ENCODE peak calls at places on chromosome 4, in eight cellular contexts. B, M, W, X, L, Z, A and Q are unnamed samples.

GRCh38 chr4:23630110-23630509 is 259.7 kb downstream of the PPARGC1A start:
- DNase-seq in W (no peak), L (no peak), X (no peak), Z (no peak), A (no peak), B (no peak), M (no peak), Q (no peak)

GRCh38 chr4:169922632-169923276 is 103.4 kb downstream of the MFAP3L start:
- DNase-seq in X (no peak), A (peak), B (no peak), Z (no peak), M (peak), W (no peak), L (no peak), Q (no peak)

GRCh38 chr4:1472911-1473518 is 66.8 kb upstream of the NKX1-1 start:
- DNase-seq in B (no peak), L (no peak), M (no peak), X (no peak), W (no peak), Z (no peak), A (peak), Q (no peak)

GRCh38 chr4:69764311-69764710 is 3.9 kb upstream of the SULT1B1 start:
- DNase-seq in Z (no peak), X (no peak), B (no peak), W (no peak), A (no peak), L (no peak), M (no peak), Q (no peak)

GRCh38 chr4:12116009-12116542 is 687.4 kb upstream of the HS3ST1 start:
- DNase-seq in M (no peak), A (peak), L (no peak), X (no peak), Z (no peak), B (no peak), W (no peak), Q (no peak)

GRCh38 chr4:89438102-89438831 is 130.7 kb upstream of the GPRIN3 start:
- DNase-seq in B (peak), L (peak), Z (peak), W (peak), X (peak), A (no peak), M (peak), Q (peak)

GRCh38 chr4:48297447-48297846 is 27.8 kb upstream of the TEC start:
- DNase-seq in Z (no peak), W (no peak), M (peak), X (no peak), L (no peak), A (no peak), B (no peak), Q (no peak)

GRCh38 chr4:125735107-125735506 is 420.4 kb downstream of the FAT4 start:
- DNase-seq in W (no peak), B (no peak), X (no peak), Z (no peak), M (peak), A (no peak), L (no peak), Q (no peak)

GRCh38 chr4:170476351-170476750 is 386.6 kb upstream of the AADAT start:
- DNase-seq in X (no peak), B (no peak), W (no peak), Z (no peak), M (no peak), L (no peak), A (no peak), Q (no peak)

GRCh38 chr4:170089743-170090666 is at the start of gene AADAT:
- DNase-seq in Z (no peak), L (peak), W (peak), M (peak), A (peak), B (no peak), X (no peak), Q (peak)

GRCh38 chr4:126591583-126591982 is 1041.2 kb upstream of the INTU start:
- DNase-seq in X (no peak), L (no peak), W (no peak), Z (no peak), A (no peak), B (no peak), M (peak), Q (no peak)

GRCh38 chr4:2364654-2365053 is 53.8 kb downstream of the ZFYVE28 start:
- DNase-seq in M (no peak), W (no peak), L (peak), A (peak), Z (peak), B (peak), X (peak), Q (no peak)

GRCh38 chr4:128854433-128854832 is 44.9 kb downstream of the JADE1 start:
- DNase-seq in L (no peak), W (no peak), A (no peak), Z (no peak), B (no peak), X (no peak), M (peak), Q (no peak)

GRCh38 chr4:169098054-169098896 is 88.2 kb upstream of the CBR4 start:
- DNase-seq in M (no peak), X (peak), Z (no peak), B (no peak), A (no peak), W (no peak), L (no peak), Q (peak)